ENCODE peak calls at places on chromosomes 16 and 17, in four cellular contexts. H is tibial nerve, V is WERI-Rb-1, J is IMR-90. Z is an unnamed sample.

GRCh38 chr16:80940069-80940856 is 66.4 kb downstream of the CMC2 start:
- DNase-seq in J (peak; percentile 15), V (no peak), H (no peak), Z (no peak)

GRCh38 chr16:31006589-31006988 is 3.8 kb downstream of the STX1B start:
- DNase-seq in H (no peak), J (no peak), V (no peak), Z (no peak)

GRCh38 chr17:45687594-45687993 is 96.5 kb upstream of the CRHR1 start:
- DNase-seq in H (no peak), V (no peak), J (no peak), Z (no peak)

GRCh38 chr17:27783440-27783839 is 16.9 kb downstream of the NOS2 start:
- DNase-seq in V (no peak), J (no peak), H (no peak), Z (no peak)

GRCh38 chr17:9252525-9252924 is 231.2 kb downstream of the NTN1 start:
- DNase-seq in V (no peak), H (no peak), J (no peak), Z (no peak)

GRCh38 chr17:50189396-50190277 is 11.8 kb downstream of the COL1A1 start:
- DNase-seq in V (no peak), J (peak; percentile 81), H (no peak), Z (no peak)

GRCh38 chr17:33016920-33017319 is 25.3 kb downstream of the SPACA3 start:
- DNase-seq in V (no peak), J (no peak), H (no peak), Z (no peak)

GRCh38 chr17:30956764-30957374 is 14.0 kb upstream of the RNF135 start:
- DNase-seq in J (no peak), V (no peak), H (no peak), Z (no peak)

GRCh38 chr16:30740364-30741251 is 7.6 kb upstream of the PHKG2 start:
- DNase-seq in V (no peak), J (peak; percentile 55), H (peak; percentile 88), Z (peak; percentile 87)

GRCh38 chr17:18322522-18322921 is 7.4 kb downstream of the SMCR8 start:
- DNase-seq in V (no peak), J (no peak), H (no peak), Z (no peak)

GRCh38 chr17:15782809-15783208 is 50.7 kb downstream of the TBC1D26 start:
- DNase-seq in J (no peak), V (no peak), H (peak; percentile 33), Z (peak; percentile 52)

GRCh38 chr17:66971249-66971648 is 6.7 kb downstream of the CACNG4 start:
- DNase-seq in H (no peak), J (no peak), V (no peak), Z (no peak)
- TF ChIP-seq CTCF in H (no peak), J (no peak), V (no peak), Z (no peak)

DNA sequence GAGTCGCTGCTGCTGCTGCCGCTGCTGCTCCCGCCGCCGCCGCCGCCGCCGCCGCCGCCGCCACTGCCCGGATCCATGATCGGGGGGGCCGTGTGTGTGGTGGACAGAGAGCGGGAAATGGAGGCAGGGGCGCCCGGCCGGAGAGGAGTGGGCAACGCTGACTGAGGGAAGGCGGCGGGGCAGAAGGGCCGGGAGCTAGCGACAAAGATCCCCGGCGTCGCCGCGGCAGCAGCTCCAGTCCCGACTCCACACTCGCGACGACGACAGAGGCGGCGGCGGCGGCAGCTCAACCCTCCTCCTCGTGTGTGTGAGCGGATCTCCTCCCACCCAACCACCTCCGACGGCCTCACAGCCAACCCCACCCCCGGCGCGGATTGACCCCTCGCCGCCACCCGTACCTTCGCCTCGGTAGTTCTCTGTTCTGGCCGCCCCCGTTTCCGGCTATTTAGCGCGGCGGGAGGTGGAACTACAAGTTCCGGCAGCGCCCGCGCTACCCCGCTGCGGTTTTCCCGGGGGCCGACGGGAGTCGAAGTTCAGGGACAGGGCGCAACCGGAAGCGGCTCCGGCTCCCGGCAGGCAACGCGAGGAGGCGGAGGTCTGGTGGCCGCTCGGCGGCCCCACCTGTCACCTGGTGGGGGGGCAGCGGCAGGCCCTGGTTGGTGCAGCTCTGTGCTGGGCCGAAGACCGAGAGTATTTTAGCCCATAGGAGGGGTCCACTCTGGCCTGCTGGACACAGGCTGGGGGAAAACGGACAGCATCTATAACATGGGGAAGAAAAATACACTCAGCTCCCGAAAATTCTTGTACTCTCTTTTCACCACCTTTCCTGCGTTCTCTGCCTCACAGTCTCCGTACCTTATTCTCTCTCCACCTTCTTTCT is at the start of gene GSPT1:
- DNase-seq in H (peak; percentile 98), V (peak; percentile 99), J (peak; percentile 97), Z (peak; percentile 99)
- TF ChIP-seq CTCF in H (peak; percentile 87), V (peak; percentile 9), J (no peak), Z (peak; percentile 26)

DNA sequence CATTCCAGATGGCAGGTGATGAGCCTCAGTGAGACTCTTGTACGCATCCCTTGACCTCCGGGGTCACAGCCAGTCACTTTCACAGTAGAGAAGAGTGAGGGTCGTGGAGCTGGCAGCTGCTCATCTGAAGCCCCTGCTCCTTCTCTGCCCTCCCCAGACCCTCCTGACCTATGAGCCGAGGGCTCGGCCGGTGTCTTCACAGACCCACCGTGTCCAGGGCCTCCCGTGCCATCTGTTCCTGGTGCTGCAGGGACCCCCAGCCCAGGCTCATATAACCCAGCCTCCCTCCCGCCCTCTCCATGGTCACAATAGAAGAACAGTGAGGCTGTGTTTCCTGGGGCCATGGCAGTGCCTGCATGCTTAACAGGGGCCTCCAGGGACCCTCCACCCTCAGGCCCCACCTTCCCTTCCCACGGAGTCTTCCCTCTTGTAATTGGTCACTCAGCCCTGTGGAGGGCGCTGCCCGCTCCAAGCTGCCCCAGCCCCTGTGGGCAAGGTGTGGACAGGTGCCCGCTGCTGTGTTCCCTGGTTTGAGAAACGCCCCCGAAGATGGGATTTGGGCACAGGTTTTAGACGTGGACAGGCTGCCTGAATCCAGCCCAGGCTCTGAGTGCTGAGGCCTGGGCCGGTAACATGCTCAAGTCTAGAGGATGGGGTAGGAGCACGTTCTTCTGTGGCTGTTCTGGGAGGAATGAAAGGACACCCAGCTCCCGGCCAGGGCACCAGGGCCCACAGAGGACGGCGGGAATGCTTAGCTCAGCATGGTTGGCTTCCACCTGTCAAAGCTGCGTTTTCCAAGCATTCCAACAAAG is 38.7 kb downstream of the ACSF3 start:
- DNase-seq in V (no peak), J (no peak), H (no peak), Z (peak; percentile 41)
- TF ChIP-seq CTCF in V (peak; percentile 2), J (no peak), H (no peak), Z (no peak)

GRCh38 chr17:7677388-7678067 is 9.8 kb downstream of the TP53 start:
- DNase-seq in H (no peak), V (no peak), J (no peak), Z (no peak)

GRCh38 chr17:7674934-7675333 is 12.4 kb downstream of the TP53 start:
- DNase-seq in V (no peak), H (no peak), J (no peak), Z (no peak)

GRCh38 chr17:7676533-7676932 is 10.8 kb downstream of the TP53 start:
- DNase-seq in V (no peak), J (no peak), H (no peak), Z (no peak)

GRCh38 chr17:7668482-7668881 is 17.8 kb downstream of the ATP1B2 start:
- DNase-seq in H (no peak), V (no peak), J (no peak), Z (no peak)

GRCh38 chr17:7673239-7673638 is 14.1 kb downstream of the TP53 start:
- DNase-seq in J (no peak), H (no peak), V (peak; percentile 48), Z (no peak)
- TF ChIP-seq CTCF in J (peak; percentile 38), H (no peak), V (peak; percentile 43), Z (peak; percentile 40)

DNA sequence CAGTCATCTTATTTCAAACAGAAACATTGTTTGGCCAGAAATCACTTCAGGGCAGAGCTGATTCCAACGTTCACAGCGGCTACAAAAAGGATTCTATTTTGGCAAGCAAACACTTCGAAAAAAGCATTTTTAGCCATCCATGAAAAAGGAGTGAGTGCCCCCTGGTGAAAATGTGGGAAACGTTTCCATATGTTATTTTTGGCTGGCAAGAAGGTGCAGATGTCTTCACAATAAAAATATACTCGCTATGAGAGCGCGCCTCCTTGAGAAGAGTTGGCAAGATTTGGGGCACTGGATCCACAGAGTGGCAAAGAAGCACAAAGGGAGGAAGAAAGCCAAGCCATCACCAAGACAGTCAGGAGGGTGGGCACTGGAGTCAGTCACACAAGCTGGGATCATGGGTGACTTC is 191.1 kb downstream of the CHD9NB start:
- DNase-seq in J (no peak), H (no peak), V (peak; percentile 18), Z (no peak)
- TF ChIP-seq CTCF in J (peak; percentile 7), H (no peak), V (peak; percentile 42), Z (peak; percentile 69)

GRCh38 chr17:43935204-43935925 is 6.9 kb downstream of the PPY start:
- DNase-seq in H (no peak), V (no peak), J (no peak), Z (no peak)
- TF ChIP-seq CTCF in H (no peak), V (no peak), J (no peak), Z (no peak)

GRCh38 chr17:72126575-72127486 is 6.0 kb downstream of the SOX9 start:
- DNase-seq in V (no peak), J (peak; percentile 83), H (no peak), Z (no peak)
- TF ChIP-seq CTCF in V (no peak), J (no peak), H (no peak), Z (no peak)

Z was measured in right lobe of liver.